ENCODE peak calls at places on chromosomes 11 and 22, in eight cellular contexts. One of them, this sample, is unnamed.

GRCh38 chr22:20627432-20627831 is 120.0 kb downstream of the MED15 start:
- DNase-seq in tibial nerve: no peak
- DNase-seq in IMR-90: no peak
- DNase-seq in esophagus squamous epithelium: no peak
- DNase-seq in transverse colon: no peak
- DNase-seq in sigmoid colon: no peak
- DNase-seq in NB4: no peak
- DNase-seq in body of pancreas: no peak
- DNase-seq in this sample: no peak

GRCh38 chr11:131129474-131129873 is 213.2 kb upstream of the SNX19 start:
- DNase-seq in tibial nerve: no peak
- DNase-seq in IMR-90: no peak
- DNase-seq in esophagus squamous epithelium: no peak
- DNase-seq in transverse colon: no peak
- DNase-seq in sigmoid colon: no peak
- DNase-seq in NB4: no peak
- DNase-seq in body of pancreas: no peak
- DNase-seq in this sample: no peak

GRCh38 chr11:126341760-126342161 is 13.7 kb upstream of the ST3GAL4 start:
- DNase-seq in tibial nerve: no peak
- DNase-seq in IMR-90: peak; percentile 71
- DNase-seq in esophagus squamous epithelium: no peak
- DNase-seq in transverse colon: no peak
- DNase-seq in sigmoid colon: no peak
- DNase-seq in NB4: peak; percentile 80
- DNase-seq in body of pancreas: no peak
- DNase-seq in this sample: no peak

GRCh38 chr11:64719406-64719805 is 3.6 kb downstream of the NRXN2 start:
- DNase-seq in tibial nerve: no peak
- DNase-seq in IMR-90: no peak
- DNase-seq in esophagus squamous epithelium: no peak
- DNase-seq in transverse colon: no peak
- DNase-seq in sigmoid colon: no peak
- DNase-seq in NB4: no peak
- DNase-seq in body of pancreas: no peak
- DNase-seq in this sample: no peak

GRCh38 chr11:118689852-118690552 is 10.6 kb upstream of the TREH start:
- DNase-seq in tibial nerve: peak; percentile 88
- DNase-seq in IMR-90: peak; percentile 73
- DNase-seq in esophagus squamous epithelium: peak; percentile 81
- DNase-seq in transverse colon: peak; percentile 85
- DNase-seq in sigmoid colon: peak; percentile 90
- DNase-seq in NB4: peak; percentile 93
- DNase-seq in body of pancreas: peak; percentile 91
- DNase-seq in this sample: peak; percentile 78

GRCh38 chr11:6531267-6531752 is 34.2 kb downstream of the DNHD1 start:
- DNase-seq in tibial nerve: no peak
- DNase-seq in IMR-90: peak; percentile 52
- DNase-seq in esophagus squamous epithelium: no peak
- DNase-seq in transverse colon: no peak
- DNase-seq in sigmoid colon: no peak
- DNase-seq in NB4: peak; percentile 46
- DNase-seq in body of pancreas: no peak
- DNase-seq in this sample: no peak

GRCh38 chr11:129295746-129296145 is 79.9 kb upstream of the BARX2 start:
- DNase-seq in tibial nerve: no peak
- DNase-seq in IMR-90: peak; percentile 40
- DNase-seq in esophagus squamous epithelium: no peak
- DNase-seq in transverse colon: no peak
- DNase-seq in sigmoid colon: no peak
- DNase-seq in NB4: no peak
- DNase-seq in body of pancreas: no peak
- DNase-seq in this sample: no peak

GRCh38 chr11:108813086-108813485 is 148.2 kb downstream of the DDX10 start:
- DNase-seq in tibial nerve: no peak
- DNase-seq in IMR-90: no peak
- DNase-seq in esophagus squamous epithelium: no peak
- DNase-seq in transverse colon: no peak
- DNase-seq in sigmoid colon: no peak
- DNase-seq in NB4: no peak
- DNase-seq in body of pancreas: no peak
- DNase-seq in this sample: no peak

GRCh38 chr11:87359401-87359800 is 321.7 kb downstream of the TMEM135 start:
- DNase-seq in tibial nerve: no peak
- DNase-seq in IMR-90: no peak
- DNase-seq in esophagus squamous epithelium: no peak
- DNase-seq in transverse colon: peak; percentile 45
- DNase-seq in sigmoid colon: no peak
- DNase-seq in NB4: no peak
- DNase-seq in body of pancreas: no peak
- DNase-seq in this sample: no peak

GRCh38 chr11:60777572-60777971 is 7.6 kb upstream of the MS4A10 start:
- DNase-seq in tibial nerve: no peak
- DNase-seq in IMR-90: peak; percentile 82
- DNase-seq in esophagus squamous epithelium: no peak
- DNase-seq in transverse colon: no peak
- DNase-seq in sigmoid colon: no peak
- DNase-seq in NB4: no peak
- DNase-seq in body of pancreas: peak; percentile 57
- DNase-seq in this sample: no peak

GRCh38 chr11:36007127-36007824 is 63.4 kb downstream of the LDLRAD3 start:
- DNase-seq in tibial nerve: no peak
- DNase-seq in IMR-90: no peak
- DNase-seq in esophagus squamous epithelium: no peak
- DNase-seq in transverse colon: no peak
- DNase-seq in sigmoid colon: no peak
- DNase-seq in NB4: no peak
- DNase-seq in body of pancreas: no peak
- DNase-seq in this sample: no peak

GRCh38 chr11:33001281-33001680 is 14.4 kb upstream of the DEPDC7 start:
- DNase-seq in tibial nerve: no peak
- DNase-seq in IMR-90: peak; percentile 10
- DNase-seq in esophagus squamous epithelium: no peak
- DNase-seq in transverse colon: no peak
- DNase-seq in sigmoid colon: no peak
- DNase-seq in NB4: no peak
- DNase-seq in body of pancreas: no peak
- DNase-seq in this sample: no peak

GRCh38 chr22:27295605-27296004 is 506.0 kb downstream of the MN1 start:
- DNase-seq in tibial nerve: no peak
- DNase-seq in IMR-90: no peak
- DNase-seq in esophagus squamous epithelium: no peak
- DNase-seq in transverse colon: no peak
- DNase-seq in sigmoid colon: no peak
- DNase-seq in NB4: no peak
- DNase-seq in body of pancreas: no peak
- DNase-seq in this sample: no peak

GRCh38 chr11:115391598-115391997 is 112.6 kb downstream of the CADM1 start:
- DNase-seq in tibial nerve: no peak
- DNase-seq in IMR-90: peak; percentile 31
- DNase-seq in esophagus squamous epithelium: no peak
- DNase-seq in transverse colon: no peak
- DNase-seq in sigmoid colon: no peak
- DNase-seq in NB4: no peak
- DNase-seq in body of pancreas: no peak
- DNase-seq in this sample: no peak

GRCh38 chr22:38739300-38740055 is 16.3 kb downstream of the SUN2 start:
- DNase-seq in tibial nerve: no peak
- DNase-seq in IMR-90: no peak
- DNase-seq in esophagus squamous epithelium: no peak
- DNase-seq in transverse colon: no peak
- DNase-seq in sigmoid colon: no peak
- DNase-seq in NB4: no peak
- DNase-seq in body of pancreas: no peak
- DNase-seq in this sample: no peak

GRCh38 chr11:78350646-78351165 is 66.9 kb downstream of the GAB2 start:
- DNase-seq in tibial nerve: no peak
- DNase-seq in IMR-90: peak; percentile 47
- DNase-seq in esophagus squamous epithelium: no peak
- DNase-seq in transverse colon: no peak
- DNase-seq in sigmoid colon: peak; percentile 63
- DNase-seq in NB4: peak; percentile 90
- DNase-seq in body of pancreas: no peak
- DNase-seq in this sample: peak; percentile 43

DNA sequence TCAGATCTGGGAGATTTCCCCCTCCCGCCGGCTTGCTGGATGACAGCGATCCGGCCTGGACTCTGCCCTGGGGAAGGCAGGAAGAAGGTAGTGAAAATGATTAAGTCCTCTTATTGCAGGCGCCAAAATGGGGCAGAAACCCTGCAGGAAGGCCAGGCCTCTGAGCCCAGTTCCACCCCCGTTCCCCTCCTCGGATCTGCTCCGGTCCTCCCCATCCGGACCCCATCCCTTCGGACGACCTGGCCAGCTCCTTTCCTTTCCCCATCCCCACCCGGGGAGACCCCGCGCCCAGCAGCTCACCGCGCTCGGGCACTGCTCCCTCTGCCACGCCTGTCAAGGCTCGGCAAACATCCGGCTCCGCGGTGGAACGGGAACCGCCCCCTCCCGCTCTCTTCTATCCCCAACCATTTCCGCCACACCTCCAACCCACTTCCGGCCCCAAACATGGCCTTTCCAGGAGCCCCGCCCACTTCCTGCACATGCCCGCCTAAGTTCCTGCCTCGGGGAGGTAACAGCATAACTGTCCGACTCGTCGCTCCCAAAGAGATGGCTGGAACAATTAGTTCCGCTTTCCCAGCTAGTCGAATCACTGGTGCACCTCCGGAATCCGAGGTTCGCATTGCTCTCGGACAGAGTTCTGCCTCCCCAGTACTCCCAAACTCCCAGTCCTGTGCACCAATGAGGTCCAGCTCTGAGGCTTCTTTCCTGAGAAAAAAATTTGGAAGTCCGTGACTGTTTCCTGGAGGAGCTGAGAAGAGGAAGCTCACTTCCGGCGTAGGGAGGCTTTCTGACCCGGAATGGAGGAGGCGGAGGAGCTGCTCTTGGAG is at the start of the genes ARHGAP1 and ZNF408:
- DNase-seq in tibial nerve: peak; percentile 99
- DNase-seq in IMR-90: peak; percentile 98
- DNase-seq in esophagus squamous epithelium: peak; percentile 98
- DNase-seq in transverse colon: peak; percentile 100
- DNase-seq in sigmoid colon: peak; percentile 99
- DNase-seq in NB4: peak; percentile 99
- DNase-seq in body of pancreas: peak; percentile 99
- DNase-seq in this sample: peak; percentile 100
- TF ChIP-seq CTCF in tibial nerve: peak; percentile 27
- TF ChIP-seq CTCF in IMR-90: no peak
- TF ChIP-seq CTCF in esophagus squamous epithelium: no peak
- TF ChIP-seq CTCF in transverse colon: no peak
- TF ChIP-seq CTCF in sigmoid colon: no peak
- TF ChIP-seq CTCF in NB4: no peak
- TF ChIP-seq CTCF in body of pancreas: peak; percentile 7
- TF ChIP-seq CTCF in this sample: no peak

DNA sequence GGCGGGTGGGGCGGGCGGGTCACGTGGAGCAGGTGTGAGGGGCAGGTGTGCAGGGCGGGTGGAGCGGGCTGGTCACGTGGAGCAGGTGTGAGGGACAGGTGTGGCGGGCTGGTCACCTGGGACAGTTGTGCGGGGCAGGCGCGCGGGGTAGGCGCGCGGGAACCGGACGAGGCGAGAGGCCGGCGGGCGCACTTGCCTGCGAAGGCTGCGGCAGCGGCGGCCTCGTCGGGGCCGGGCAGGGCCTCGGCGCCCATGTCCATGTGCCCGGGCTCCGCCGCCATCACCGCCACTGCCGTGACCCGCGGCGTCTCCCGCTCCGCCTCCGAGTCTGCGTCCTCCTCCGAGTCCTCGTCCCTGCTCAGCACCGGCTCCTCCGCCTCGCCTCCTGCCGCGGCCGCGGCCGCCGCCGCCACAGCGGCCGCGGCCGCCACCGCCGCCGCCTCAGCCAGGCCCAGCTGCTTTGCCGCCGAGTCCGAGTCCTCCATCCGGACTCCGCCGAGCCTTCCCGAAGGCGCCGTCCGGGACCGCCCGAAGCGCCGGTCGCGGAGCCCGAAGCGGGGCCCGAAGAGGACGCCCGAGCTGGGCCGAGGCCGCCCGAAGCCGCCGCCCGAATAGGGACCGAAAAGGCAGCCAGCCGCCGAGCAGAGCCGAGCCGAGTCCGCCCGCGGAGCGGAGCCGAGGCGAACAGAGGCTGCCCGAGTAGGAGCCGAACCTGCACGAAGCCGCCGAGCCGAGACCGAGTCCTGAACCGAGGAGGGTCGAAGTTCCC is at the start of gene DEAF1:
- DNase-seq in tibial nerve: peak; percentile 99
- DNase-seq in IMR-90: peak; percentile 96
- DNase-seq in esophagus squamous epithelium: peak; percentile 65
- DNase-seq in transverse colon: peak; percentile 99
- DNase-seq in sigmoid colon: peak; percentile 99
- DNase-seq in NB4: peak; percentile 97
- DNase-seq in body of pancreas: peak; percentile 99
- DNase-seq in this sample: peak; percentile 97
- TF ChIP-seq POLR2A in tibial nerve: peak; percentile 31
- TF ChIP-seq POLR2A in IMR-90: no peak
- TF ChIP-seq POLR2A in esophagus squamous epithelium: no peak
- TF ChIP-seq POLR2A in transverse colon: no peak
- TF ChIP-seq POLR2A in sigmoid colon: no peak
- TF ChIP-seq POLR2A in NB4: peak; percentile 56
- TF ChIP-seq POLR2A in body of pancreas: no peak
- TF ChIP-seq POLR2A in this sample: no peak

GRCh38 chr22:50704510-50705218 is 32.0 kb downstream of the SHANK3 start:
- DNase-seq in tibial nerve: no peak
- DNase-seq in IMR-90: no peak
- DNase-seq in esophagus squamous epithelium: no peak
- DNase-seq in transverse colon: no peak
- DNase-seq in sigmoid colon: peak; percentile 57
- DNase-seq in NB4: no peak
- DNase-seq in body of pancreas: peak; percentile 8
- DNase-seq in this sample: peak; percentile 80
- TF ChIP-seq CTCF in tibial nerve: no peak
- TF ChIP-seq CTCF in IMR-90: no peak
- TF ChIP-seq CTCF in esophagus squamous epithelium: no peak
- TF ChIP-seq CTCF in transverse colon: no peak
- TF ChIP-seq CTCF in sigmoid colon: no peak
- TF ChIP-seq CTCF in NB4: no peak
- TF ChIP-seq CTCF in body of pancreas: no peak
- TF ChIP-seq CTCF in this sample: no peak

GRCh38 chr22:29840498-29840897 is 2.4 kb upstream of the ASCC2 start:
- DNase-seq in tibial nerve: no peak
- DNase-seq in IMR-90: no peak
- DNase-seq in esophagus squamous epithelium: no peak
- DNase-seq in transverse colon: no peak
- DNase-seq in sigmoid colon: no peak
- DNase-seq in NB4: peak; percentile 38
- DNase-seq in body of pancreas: no peak
- DNase-seq in this sample: no peak

GRCh38 chr22:29833392-29833949 is 4.6 kb downstream of the ASCC2 start:
- DNase-seq in tibial nerve: no peak
- DNase-seq in IMR-90: no peak
- DNase-seq in esophagus squamous epithelium: no peak
- DNase-seq in transverse colon: no peak
- DNase-seq in sigmoid colon: no peak
- DNase-seq in NB4: no peak
- DNase-seq in body of pancreas: no peak
- DNase-seq in this sample: no peak

GRCh38 chr22:29842172-29842571 is 4.1 kb upstream of the ASCC2 start:
- DNase-seq in tibial nerve: no peak
- DNase-seq in IMR-90: no peak
- DNase-seq in esophagus squamous epithelium: no peak
- DNase-seq in transverse colon: no peak
- DNase-seq in sigmoid colon: no peak
- DNase-seq in NB4: no peak
- DNase-seq in body of pancreas: no peak
- DNase-seq in this sample: no peak

GRCh38 chr22:29838599-29838956 is 504 bp upstream of the ASCC2 start:
- DNase-seq in tibial nerve: no peak
- DNase-seq in IMR-90: no peak
- DNase-seq in esophagus squamous epithelium: no peak
- DNase-seq in transverse colon: no peak
- DNase-seq in sigmoid colon: no peak
- DNase-seq in NB4: no peak
- DNase-seq in body of pancreas: no peak
- DNase-seq in this sample: no peak

GRCh38 chr22:29837780-29838598 is at the start of gene ASCC2:
- DNase-seq in tibial nerve: peak; percentile 98
- DNase-seq in IMR-90: peak; percentile 92
- DNase-seq in esophagus squamous epithelium: peak; percentile 87
- DNase-seq in transverse colon: peak; percentile 100
- DNase-seq in sigmoid colon: peak; percentile 99
- DNase-seq in NB4: peak; percentile 98
- DNase-seq in body of pancreas: peak; percentile 100
- DNase-seq in this sample: peak; percentile 100
- TF ChIP-seq POLR2A in tibial nerve: peak; percentile 56
- TF ChIP-seq POLR2A in IMR-90: peak; percentile 44
- TF ChIP-seq POLR2A in esophagus squamous epithelium: no peak
- TF ChIP-seq POLR2A in transverse colon: peak; percentile 82
- TF ChIP-seq POLR2A in sigmoid colon: peak; percentile 32
- TF ChIP-seq POLR2A in NB4: peak; percentile 61
- TF ChIP-seq POLR2A in body of pancreas: peak; percentile 45
- TF ChIP-seq POLR2A in this sample: peak; percentile 35

This sample was measured in lower leg skin.